ENCODE peak calls at places on chromosome 21, in four cellular contexts. G is GM12878, V is SK-N-SH, P is HepG2. Q is an unnamed sample.
A peak's percentile ranks its signal among the peaks of the same experiment; 100 is the strongest.

GRCh38 chr21:26169611-26170470 is 729 bp downstream of the APP start:
- DNase-seq in G (no peak), V (peak; percentile 83), P (no peak), Q (no peak)

GRCh38 chr21:18153063-18153462 is 91.6 kb upstream of the CHODL start:
- DNase-seq in G (no peak), V (no peak), P (no peak), Q (no peak)

GRCh38 chr21:42523211-42523610 is 9.6 kb downstream of the SLC37A1 start:
- DNase-seq in V (no peak), G (no peak), P (no peak), Q (no peak)

GRCh38 chr21:43367296-43367695 is 59.6 kb downstream of the SIK1 start:
- DNase-seq in P (no peak), V (peak; percentile 78), G (no peak), Q (no peak)

GRCh38 chr21:43718872-43719747 is at the start of gene PDXK:
- DNase-seq in P (peak; percentile 67), G (peak; percentile 35), V (peak; percentile 97), Q (peak; percentile 96)

GRCh38 chr21:21801921-21802320 is 803.7 kb downstream of the NCAM2 start:
- DNase-seq in V (no peak), P (no peak), G (no peak), Q (no peak)

GRCh38 chr21:15301736-15302135 is 236.9 kb upstream of the NRIP1 start:
- DNase-seq in P (peak; percentile 2), V (no peak), G (no peak), Q (no peak)

GRCh38 chr21:15241997-15242767 is 177.4 kb upstream of the NRIP1 start:
- DNase-seq in G (no peak), P (no peak), V (no peak), Q (no peak)

GRCh38 chr21:43355925-43356289 is 71.0 kb downstream of the SIK1 start:
- DNase-seq in G (no peak), V (no peak), P (peak; percentile 80), Q (peak; percentile 36)

GRCh38 chr21:14114251-14114650 is 96.5 kb downstream of the LIPI start:
- DNase-seq in G (no peak), V (no peak), P (no peak), Q (no peak)

GRCh38 chr21:14916676-14917141 is 148.1 kb downstream of the NRIP1 start:
- DNase-seq in G (no peak), P (no peak), V (no peak), Q (no peak)

GRCh38 chr21:37398697-37399096 is 32.1 kb downstream of the DYRK1A start:
- DNase-seq in P (no peak), G (no peak), V (no peak), Q (no peak)

GRCh38 chr21:46660505-46660904 is 25.0 kb downstream of the PRMT2 start:
- DNase-seq in V (no peak), P (no peak), G (no peak), Q (no peak)

GRCh38 chr21:29624776-29625175 is 315.0 kb downstream of the GRIK1 start:
- DNase-seq in V (no peak), P (no peak), G (no peak), Q (no peak)

GRCh38 chr21:20902998-20903397 is 95.2 kb upstream of the NCAM2 start:
- DNase-seq in P (no peak), V (no peak), G (no peak), Q (no peak)

GRCh38 chr21:38806942-38807284 is 1.2 kb downstream of the ETS2 start:
- DNase-seq in P (no peak), V (peak; percentile 49), G (no peak), Q (peak; percentile 28)

GRCh38 chr21:25558123-25558522 is 49.2 kb downstream of the MRPL39 start:
- DNase-seq in V (no peak), G (no peak), P (no peak), Q (no peak)

GRCh38 chr21:38903578-38904193 is 98.0 kb downstream of the ETS2 start:
- DNase-seq in V (no peak), P (no peak), G (no peak), Q (no peak)

GRCh38 chr21:38993561-38993960 is 187.8 kb downstream of the ETS2 start:
- DNase-seq in G (no peak), P (peak; percentile 41), V (no peak), Q (no peak)

GRCh38 chr21:41171210-41171609 is 3.2 kb downstream of the BACE2 start:
- DNase-seq in P (no peak), G (no peak), V (no peak), Q (no peak)

GRCh38 chr21:41169258-41169576 is 1.3 kb downstream of the BACE2 start:
- DNase-seq in V (no peak), P (no peak), G (no peak), Q (no peak)

GRCh38 chr21:41169701-41170100 is 1.7 kb downstream of the BACE2 start:
- DNase-seq in P (no peak), V (no peak), G (no peak), Q (no peak)

GRCh38 chr21:41168391-41169257 is 664 bp downstream of the BACE2 start:
- DNase-seq in P (no peak), G (no peak), V (peak; percentile 27), Q (no peak)

DNA sequence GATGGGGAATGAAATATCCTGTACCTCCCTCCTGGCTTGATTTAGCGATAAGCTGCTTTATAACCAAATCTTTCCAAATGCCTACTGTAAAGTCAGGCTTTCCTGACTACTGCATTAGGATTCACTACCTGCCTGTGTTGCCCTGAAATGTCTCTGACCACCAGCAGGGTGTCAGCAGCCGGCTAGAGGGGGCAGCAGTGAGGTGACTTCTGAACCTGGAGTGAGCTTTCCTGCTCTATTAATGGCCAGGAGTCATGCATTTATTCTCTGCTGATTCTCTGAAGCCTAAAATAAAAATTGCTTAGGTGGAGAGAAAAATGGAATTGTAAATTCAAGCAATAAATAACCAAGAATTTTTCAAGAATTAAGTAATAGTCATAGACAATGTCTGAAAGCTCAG is 2.5 kb downstream of the BACE2 start:
- DNase-seq in P (peak; percentile 29), G (no peak), V (peak; percentile 62), Q (peak; percentile 58)
- TF ChIP-seq NFIC in P (no peak), G (no peak), V (no peak), Q (no peak)

GRCh38 chr21:34039678-34040382 is 33.5 kb upstream of the MRPS6 start:
- DNase-seq in P (no peak), V (no peak), G (no peak), Q (peak; percentile 36)
- TF ChIP-seq NFIC in P (no peak), V (no peak), G (no peak), Q (no peak)

DNA sequence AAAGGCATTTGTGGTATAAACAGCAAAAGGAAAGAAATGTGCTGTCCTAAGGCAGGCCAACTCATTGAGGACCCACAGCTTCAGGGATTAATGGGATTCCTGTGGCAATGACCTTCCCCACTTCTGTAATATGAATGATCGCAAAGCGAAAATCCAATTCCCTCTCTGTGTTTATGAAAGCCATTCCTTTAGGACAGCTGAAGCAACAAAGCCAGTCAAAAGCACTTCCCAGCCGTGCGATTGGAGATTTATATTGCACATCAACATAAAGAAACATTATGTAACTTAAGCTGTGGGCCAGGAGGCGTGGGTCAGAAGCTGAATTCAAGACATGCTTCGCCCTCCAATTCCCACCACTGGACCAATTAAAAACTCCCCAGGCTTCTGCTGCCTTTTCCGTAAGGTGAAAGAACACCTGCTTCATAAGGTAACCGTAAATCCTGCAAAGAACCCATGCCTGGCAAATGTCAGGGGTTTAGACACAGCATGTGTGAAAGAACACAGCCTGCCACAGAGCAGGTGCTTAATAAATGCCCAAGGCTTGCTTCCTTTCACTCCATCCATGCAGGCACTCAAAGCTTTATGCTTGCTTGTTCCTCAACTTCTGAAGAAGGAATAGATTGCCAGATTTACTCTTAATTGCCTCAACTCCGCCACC is 138.9 kb upstream of the SOD1 start:
- DNase-seq in V (no peak), G (no peak), P (no peak), Q (no peak)
- TF ChIP-seq NFIC in V (no peak), G (no peak), P (no peak), Q (no peak)

DNA sequence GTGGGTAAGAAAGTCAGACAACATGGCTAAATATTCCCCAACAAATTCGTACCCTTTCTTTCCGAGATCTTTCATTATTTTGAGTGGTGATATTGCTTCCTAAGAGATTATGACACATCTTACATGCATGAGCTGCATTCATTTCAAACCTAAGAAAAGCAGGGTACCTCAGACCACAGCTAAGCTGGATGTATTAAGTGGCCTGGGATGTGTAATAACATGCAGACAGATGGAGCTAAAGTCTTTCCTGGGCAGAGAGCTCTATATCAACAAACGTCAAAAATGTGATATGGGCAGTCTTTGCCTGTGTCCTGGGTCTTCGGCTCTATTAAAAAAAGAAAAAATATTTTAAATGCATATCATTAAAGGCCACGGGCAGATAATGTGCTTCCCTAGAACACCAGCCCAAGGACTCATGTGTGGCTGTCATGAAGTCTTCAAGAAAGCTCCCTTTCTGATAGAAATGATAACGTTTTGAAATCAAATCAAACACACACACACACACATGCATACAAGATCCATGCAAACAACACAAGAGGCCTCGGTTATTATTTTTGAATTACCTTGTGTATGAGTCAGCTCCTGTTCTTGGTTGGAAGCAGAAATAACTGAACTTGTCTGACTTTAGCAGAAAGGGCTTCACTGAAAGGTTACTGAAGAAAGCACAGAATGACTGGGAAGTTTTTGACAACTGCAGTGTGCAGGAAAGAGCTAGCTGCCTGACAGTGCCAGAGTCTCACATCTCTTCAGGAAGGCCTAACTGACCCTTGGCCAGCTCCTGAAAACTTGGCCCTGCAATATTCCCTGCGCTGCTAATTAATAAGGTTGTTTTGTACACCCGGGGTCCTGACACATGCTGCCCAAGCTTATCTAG is 231.2 kb downstream of the DSCAM start:
- DNase-seq in V (no peak), G (no peak), P (no peak), Q (no peak)
- TF ChIP-seq NFIC in V (no peak), G (no peak), P (no peak), Q (no peak)

DNA sequence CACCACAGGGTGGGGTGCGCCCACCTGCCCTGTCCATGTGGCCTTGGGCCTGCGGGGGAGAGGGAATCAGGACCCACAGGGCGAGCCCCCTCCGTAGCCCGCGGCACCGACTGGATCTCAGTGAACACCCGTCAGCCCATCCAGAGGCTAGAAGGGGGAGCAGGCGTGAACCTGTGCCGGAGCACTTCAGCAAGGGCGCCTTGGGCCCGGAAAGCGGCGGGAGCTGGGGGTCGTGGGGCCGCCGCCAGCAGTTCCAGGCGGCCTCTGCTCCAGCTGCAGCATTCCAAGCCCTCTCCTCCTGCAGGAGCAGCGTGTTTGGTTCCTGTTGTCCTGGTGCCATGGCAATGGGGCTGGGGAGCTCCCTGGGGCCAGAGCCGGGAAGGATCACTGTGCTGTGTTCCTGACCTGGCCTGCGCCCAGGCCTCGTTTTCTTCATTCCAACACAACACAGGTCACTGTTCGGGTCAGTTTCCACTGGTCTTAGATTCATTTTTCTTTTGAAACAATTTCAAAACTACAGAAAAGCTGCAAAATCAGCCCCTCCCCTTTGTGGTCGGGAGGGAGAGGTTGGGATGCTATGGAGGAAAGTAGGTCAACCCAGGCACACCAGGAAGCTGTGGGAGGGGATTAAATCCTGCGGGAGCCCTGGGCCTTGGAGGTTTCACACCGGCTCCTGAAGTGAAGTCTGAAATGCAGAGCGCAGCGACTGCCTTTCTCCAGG is 18.8 kb downstream of the SLX9 start:
- DNase-seq in P (no peak), G (no peak), V (peak; percentile 80), Q (no peak)
- TF ChIP-seq NFIC in P (no peak), G (no peak), V (no peak), Q (no peak)

DNA sequence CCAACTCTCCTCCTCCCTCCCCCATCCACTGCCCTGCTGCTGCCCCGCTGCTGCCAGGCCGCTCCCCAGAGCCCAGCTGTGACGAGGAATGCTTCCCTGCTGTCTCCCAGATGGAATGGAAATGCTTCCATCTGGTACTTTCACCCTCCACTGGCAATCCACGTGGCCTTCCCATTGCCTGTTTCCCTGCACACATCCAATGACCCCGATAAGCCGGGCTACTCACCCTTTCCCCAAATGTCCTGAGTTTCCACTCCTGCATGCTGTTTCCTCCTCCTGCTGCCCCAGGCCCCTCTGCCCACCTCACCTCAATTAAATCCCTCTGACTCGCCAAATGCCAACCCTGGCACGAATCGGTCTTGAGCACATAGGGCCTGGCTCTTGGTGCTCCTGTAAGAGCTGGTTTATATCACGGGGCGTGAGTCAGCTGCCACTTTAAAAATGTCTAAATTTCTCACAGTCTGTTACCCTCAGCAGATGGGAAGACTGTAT is 36.4 kb downstream of the MRAP start:
- DNase-seq in V (no peak), P (no peak), G (no peak), Q (no peak)
- TF ChIP-seq NFIC in V (no peak), P (no peak), G (no peak), Q (no peak)

Q was measured in K562.